ENCODE peak calls at places on chromosomes 7 and 10, in six cellular contexts. U, B, X, F, C and R are unnamed samples.

GRCh38 chr10:32139223-32140073 is 83.2 kb upstream of the KIF5B start:
- DNase-seq in U (peak; percentile 10), B (peak; percentile 90), X (peak; percentile 87), F (peak; percentile 87), C (no peak), R (peak; percentile 6)

GRCh38 chr7:4257390-4258111 is 424.5 kb upstream of the FOXK1 start:
- DNase-seq in U (no peak), B (no peak), X (no peak), F (no peak), C (no peak), R (no peak)

GRCh38 chr10:63133056-63133786 is at the start of gene NRBF2:
- DNase-seq in U (peak; percentile 97), B (peak; percentile 100), X (peak; percentile 98), F (peak; percentile 97), C (peak; percentile 98), R (peak; percentile 96)

GRCh38 chr7:34249192-34249591 is 343.9 kb downstream of the BMPER start:
- DNase-seq in U (no peak), B (no peak), X (no peak), F (no peak), C (no peak), R (no peak)

GRCh38 chr10:34295142-34295548 is 520.0 kb downstream of the PARD3 start:
- DNase-seq in U (no peak), B (no peak), X (no peak), F (no peak), C (no peak), R (no peak)

GRCh38 chr10:130576427-130576826 is 440.2 kb downstream of the GLRX3 start:
- DNase-seq in U (no peak), B (no peak), X (no peak), F (no peak), C (no peak), R (no peak)

GRCh38 chr10:49131507-49132385 is 2.1 kb downstream of the FAM170B start:
- DNase-seq in U (no peak), B (peak; percentile 77), X (no peak), F (no peak), C (no peak), R (no peak)

GRCh38 chr7:26153246-26153822 is 1.3 kb downstream of the NFE2L3 start:
- DNase-seq in U (no peak), B (no peak), X (no peak), F (no peak), C (no peak), R (no peak)

GRCh38 chr7:157628456-157628855 is 291.7 kb downstream of the DNAJB6 start:
- DNase-seq in U (no peak), B (no peak), X (no peak), F (no peak), C (no peak), R (no peak)

GRCh38 chr10:110040767-110041478 is 33.1 kb downstream of the ADD3 start:
- DNase-seq in U (no peak), B (no peak), X (no peak), F (no peak), C (no peak), R (no peak)

GRCh38 chr10:52639652-52640051 is 132.9 kb downstream of the MBL2 start:
- DNase-seq in U (no peak), B (no peak), X (no peak), F (no peak), C (no peak), R (no peak)

GRCh38 chr7:117143580-117143979 is 179.3 kb downstream of the WNT2 start:
- DNase-seq in U (no peak), B (no peak), X (no peak), F (no peak), C (no peak), R (no peak)

GRCh38 chr7:128359939-128360338 is 1.6 kb downstream of the PRRT4 start:
- DNase-seq in U (no peak), B (no peak), X (no peak), F (no peak), C (no peak), R (no peak)

GRCh38 chr7:128356546-128357365 is 4.7 kb downstream of the PRRT4 start:
- DNase-seq in U (no peak), B (no peak), X (no peak), F (no peak), C (peak; percentile 21), R (no peak)

GRCh38 chr7:128359336-128359735 is 2.2 kb downstream of the PRRT4 start:
- DNase-seq in U (no peak), B (no peak), X (no peak), F (no peak), C (no peak), R (no peak)

GRCh38 chr7:128358233-128358632 is 3.3 kb downstream of the PRRT4 start:
- DNase-seq in U (no peak), B (no peak), X (no peak), F (no peak), C (no peak), R (no peak)

GRCh38 chr7:128357366-128357662 is 4.2 kb downstream of the PRRT4 start:
- DNase-seq in U (no peak), B (no peak), X (peak; percentile 48), F (peak; percentile 26), C (peak; percentile 91), R (no peak)
- H3K27me3 ChIP-seq in U (no peaks in the 10 kb centered on the region), B (no peaks in the 10 kb centered on the region), X (peaks cover 12% of the 10 kb centered on the region), F (peaks cover 57% of the 10 kb centered on the region), C (peaks cover 35% of the 10 kb centered on the region), R (peaks cover 17% of the 10 kb centered on the region)

GRCh38 chr7:2761801-2762497 is 73.9 kb downstream of the AMZ1 start:
- DNase-seq in U (no peak), B (no peak), X (no peak), F (no peak), C (no peak), R (no peak)
- H3K4me1 ChIP-seq in U (peaks cover 6% of the 10 kb centered on the region), B (peaks cover 20% of the 10 kb centered on the region), X (peaks cover 44% of the 10 kb centered on the region), F (peaks cover 32% of the 10 kb centered on the region), C (peaks cover 49% of the 10 kb centered on the region), R (peaks cover 14% of the 10 kb centered on the region)

GRCh38 chr7:148234715-148235114 is 355.9 kb upstream of the C7orf33 start:
- DNase-seq in U (no peak), B (no peak), X (no peak), F (no peak), C (no peak), R (no peak)

GRCh38 chr7:148242271-148242801 is 348.2 kb upstream of the C7orf33 start:
- DNase-seq in U (no peak), B (no peak), X (no peak), F (peak; percentile 73), C (peak; percentile 74), R (peak; percentile 57)

DNA sequence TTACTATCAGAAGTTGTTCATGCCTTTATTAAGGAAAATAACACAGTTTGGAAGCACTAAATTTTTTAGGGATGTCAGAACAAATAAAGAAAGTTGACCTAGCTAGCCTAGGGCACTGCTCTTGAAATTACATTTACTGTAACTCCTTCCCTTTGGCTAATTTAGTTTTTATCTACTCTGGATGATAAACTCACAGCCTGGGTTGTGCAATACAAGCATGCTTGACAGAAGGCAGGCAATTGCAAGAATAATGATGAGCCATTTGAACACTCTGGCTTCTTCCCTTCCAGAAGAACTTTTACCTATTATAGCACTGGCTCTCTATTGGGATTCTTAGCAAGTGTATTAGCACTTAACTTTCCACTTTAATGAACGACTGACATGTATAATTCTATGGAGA is 351.6 kb upstream of the C7orf33 start:
- DNase-seq in U (no peak), B (no peak), X (no peak), F (no peak), C (no peak), R (no peak)
- H3K4me3 ChIP-seq in U (no peak overlapping the region), B (no peak overlapping the region), X (no peak overlapping the region), F (no peak overlapping the region), C (no peak overlapping the region), R (no peak overlapping the region)

GRCh38 chr7:20785211-20786048 is 1.3 kb downstream of the SP8 start:
- DNase-seq in U (no peak), B (peak; percentile 56), X (no peak), F (no peak), C (peak; percentile 68), R (peak; percentile 61)

GRCh38 chr7:20783716-20784310 is 2.9 kb downstream of the SP8 start:
- DNase-seq in U (no peak), B (peak; percentile 43), X (no peak), F (no peak), C (peak; percentile 63), R (no peak)

GRCh38 chr7:20786049-20786412 is 655 bp downstream of the SP8 start:
- DNase-seq in U (no peak), B (no peak), X (no peak), F (no peak), C (no peak), R (no peak)

GRCh38 chr7:20784311-20785210 is 2.1 kb downstream of the SP8 start:
- DNase-seq in U (no peak), B (no peak), X (no peak), F (no peak), C (peak; percentile 44), R (peak; percentile 30)

DNA sequence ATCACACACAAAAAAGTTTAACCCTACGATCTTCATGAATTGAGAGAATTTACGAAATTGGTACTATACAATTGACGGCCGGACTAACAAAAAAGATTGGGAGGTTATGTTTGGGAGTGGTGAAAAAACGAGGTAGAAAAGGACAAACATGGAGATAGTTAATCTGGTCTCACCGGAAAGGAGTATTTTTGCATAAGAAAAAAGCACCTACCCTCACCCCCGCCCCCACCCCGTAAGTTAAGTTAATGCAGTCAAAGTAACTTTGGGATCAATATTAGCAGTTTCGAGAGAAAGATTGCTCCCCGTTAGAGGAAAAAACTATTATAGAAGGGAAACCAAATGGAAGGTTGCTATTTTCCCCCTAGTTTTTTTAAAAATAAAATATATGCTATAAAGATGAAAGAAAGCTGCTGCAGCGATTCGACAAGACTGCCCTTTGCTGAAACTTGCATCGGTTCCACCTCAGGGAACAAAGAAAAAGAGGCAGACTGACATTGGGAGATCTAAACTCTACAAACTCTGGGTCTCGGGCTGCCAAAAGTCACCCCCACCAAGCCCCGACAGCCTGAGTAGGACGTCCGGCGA is 3.5 kb downstream of the SP8 start:
- DNase-seq in U (no peak), B (no peak), X (no peak), F (no peak), C (no peak), R (no peak)
- H3K27me3 ChIP-seq in U (peaks cover 32% of the 10 kb centered on the region), B (peaks cover 2% of the 10 kb centered on the region), X (peaks cover 99% of the 10 kb centered on the region), F (peaks cover 5% of the 10 kb centered on the region), C (peaks cover 100% of the 10 kb centered on the region), R (peaks cover 19% of the 10 kb centered on the region)

GRCh38 chr10:13162013-13162364 is 631 bp downstream of the MCM10 start:
- DNase-seq in U (no peak), B (no peak), X (no peak), F (peak; percentile 24), C (no peak), R (no peak)

GRCh38 chr10:13161267-13162012 is at the start of gene MCM10:
- DNase-seq in U (peak; percentile 98), B (peak; percentile 99), X (peak; percentile 98), F (peak; percentile 97), C (peak; percentile 100), R (peak; percentile 100)

GRCh38 chr10:13163859-13164258 is 2.5 kb downstream of the MCM10 start:
- DNase-seq in U (no peak), B (no peak), X (no peak), F (no peak), C (no peak), R (no peak)

GRCh38 chr10:13167568-13167967 is 6.2 kb downstream of the MCM10 start:
- DNase-seq in U (no peak), B (no peak), X (no peak), F (no peak), C (no peak), R (no peak)

GRCh38 chr10:13165177-13165576 is 3.8 kb downstream of the MCM10 start:
- DNase-seq in U (no peak), B (no peak), X (no peak), F (no peak), C (no peak), R (no peak)
- H3K4me1 ChIP-seq in U (peaks cover 10% of the 10 kb centered on the region), B (no peaks in the 10 kb centered on the region), X (peaks cover 3% of the 10 kb centered on the region), F (peaks cover 4% of the 10 kb centered on the region), C (no peaks in the 10 kb centered on the region), R (peaks cover 9% of the 10 kb centered on the region)

GRCh38 chr10:73576178-73576889 is 14.8 kb downstream of the USP54 start:
- DNase-seq in U (no peak), B (no peak), X (peak; percentile 34), F (no peak), C (no peak), R (no peak)
- H3K4me3 ChIP-seq in U (no peak overlapping the region), B (peak overlapping the region; percentile 18), X (peak overlapping the region; percentile 27), F (no peak overlapping the region), C (no peak overlapping the region), R (no peak overlapping the region)